ENCODE peak calls at places on chromosomes 13 and 19, in four cellular contexts. One of them, this sample, is unnamed.

GRCh38 chr19:12137541-12137940 is 2.6 kb downstream of the ZNF20 start:
- DNase-seq in NCI-H1694: no peak
- DNase-seq in NCI-H1105: no peak
- DNase-seq in EH: no peak
- DNase-seq in this sample: no peak

GRCh38 chr19:18601875-18602274 is 4.7 kb downstream of the CRLF1 start:
- DNase-seq in NCI-H1694: no peak
- DNase-seq in NCI-H1105: no peak
- DNase-seq in EH: no peak
- DNase-seq in this sample: no peak

GRCh38 chr19:50877338-50877737 is 4.1 kb downstream of the KLK2 start:
- DNase-seq in NCI-H1694: no peak
- DNase-seq in NCI-H1105: no peak
- DNase-seq in EH: no peak
- DNase-seq in this sample: no peak

GRCh38 chr19:6580313-6580712 is 10.6 kb downstream of the CD70 start:
- DNase-seq in NCI-H1694: no peak
- DNase-seq in NCI-H1105: no peak
- DNase-seq in EH: peak
- DNase-seq in this sample: no peak

GRCh38 chr13:110811751-110812110 is 98.2 kb downstream of the ING1 start:
- DNase-seq in NCI-H1694: no peak
- DNase-seq in NCI-H1105: no peak
- DNase-seq in EH: no peak
- DNase-seq in this sample: no peak

GRCh38 chr13:76837811-76838210 is 48.4 kb downstream of the KCTD12 start:
- DNase-seq in NCI-H1694: peak
- DNase-seq in NCI-H1105: no peak
- DNase-seq in EH: no peak
- DNase-seq in this sample: no peak

GRCh38 chr19:11465605-11466004 is 15.2 kb downstream of the ELAVL3 start:
- DNase-seq in NCI-H1694: no peak
- DNase-seq in NCI-H1105: no peak
- DNase-seq in EH: no peak
- DNase-seq in this sample: no peak

GRCh38 chr19:52653161-52653560 is 15.0 kb upstream of the ZNF83 start:
- DNase-seq in NCI-H1694: no peak
- DNase-seq in NCI-H1105: no peak
- DNase-seq in EH: no peak
- DNase-seq in this sample: no peak

GRCh38 chr19:48963371-48964204 is 1.5 kb upstream of the FTL start:
- DNase-seq in NCI-H1694: no peak
- DNase-seq in NCI-H1105: no peak
- DNase-seq in EH: peak
- DNase-seq in this sample: no peak

GRCh38 chr19:16135410-16136127 is 7.9 kb upstream of the HSH2D start:
- DNase-seq in NCI-H1694: no peak
- DNase-seq in NCI-H1105: no peak
- DNase-seq in EH: no peak
- DNase-seq in this sample: no peak

GRCh38 chr19:22545751-22546150 is 88.4 kb upstream of the ZNF492 start:
- DNase-seq in NCI-H1694: peak
- DNase-seq in NCI-H1105: peak
- DNase-seq in EH: peak
- DNase-seq in this sample: no peak